ENCODE peak calls at places on chromosomes 6 and 20, in ten cellular contexts. I is activated naive CD8-positive, alpha-beta T cell treated with anti-CD3 and anti-CD28 coated beads, Interleukin-2, amount 10 ng/mL, durations not matched to agents 7 days and 5 days; N is dorsolateral prefrontal cortex; S is pulmonary artery endothelial cell; R is NCI-H1048; M is naive thymus-derived CD4-positive, alpha-beta T cell; O is Ammon's horn; X is neural progenitor cell; H is stimulated activated naive CD8-positive, alpha-beta T cell treated with anti-CD3 and anti-CD28 coated beads, Interleukin-15, amount 100 ng/mL, for 72 hours; Y is stimulated activated CD4-positive, alpha-beta T cell treated with anti-CD3 and anti-CD28 coated beads, Interleukin-15, amount 100 ng/mL, for 1 hour. C is an unnamed sample.
A peak's percentile ranks its signal among the peaks of the same experiment; 100 is the strongest.

GRCh38 chr6:166815629-166816028 is 140.7 kb downstream of the RNASET2 start:
- DNase-seq in I (no peak), N (no peak), S (no peak), R (no peak), M (no peak), O (no peak), X (peak; percentile 45), H (no peak), Y (no peak), C (no peak)

GRCh38 chr20:4083103-4083864 is 67.9 kb upstream of the RNF24 start:
- DNase-seq in I (no peak), N (no peak), S (no peak), R (no peak), M (no peak), O (no peak), X (no peak), H (no peak), Y (no peak), C (no peak)

GRCh38 chr6:18343741-18344140 is 43.4 kb upstream of the RNF144B start:
- DNase-seq in I (no peak), N (no peak), S (peak; percentile 81), R (no peak), M (no peak), O (no peak), X (no peak), H (no peak), Y (no peak), C (no peak)

GRCh38 chr6:73051147-73051546 is 174.1 kb downstream of the KHDC1L start:
- DNase-seq in I (no peak), N (no peak), S (no peak), R (no peak), M (no peak), O (no peak), X (no peak), H (no peak), Y (no peak), C (no peak)

GRCh38 chr6:2632368-2632767 is 118.4 kb downstream of the MYLK4 start:
- DNase-seq in I (no peak), N (no peak), S (no peak), R (no peak), M (no peak), O (peak; percentile 24), X (no peak), H (no peak), Y (no peak), C (no peak)

GRCh38 chr6:73085362-73085975 is 139.8 kb downstream of the KHDC1L start:
- DNase-seq in I (no peak), N (no peak), S (no peak), R (no peak), M (no peak), O (no peak), X (peak; percentile 79), H (no peak), Y (no peak), C (no peak)

GRCh38 chr20:440148-440547 is 22.2 kb downstream of the TBC1D20 start:
- DNase-seq in I (no peak), N (no peak), S (no peak), R (no peak), M (no peak), O (no peak), X (no peak), H (no peak), Y (no peak), C (no peak)

GRCh38 chr6:22828179-22829062 is 259.1 kb downstream of the HDGFL1 start:
- DNase-seq in I (no peak), N (no peak), S (peak; percentile 96), R (peak; percentile 66), M (no peak), O (no peak), X (peak; percentile 75), H (no peak), Y (no peak), C (peak; percentile 22)

GRCh38 chr20:18019068-18019467 is 38.6 kb downstream of the OVOL2 start:
- DNase-seq in I (no peak), N (no peak), S (no peak), R (no peak), M (no peak), O (peak; percentile 29), X (peak; percentile 56), H (no peak), Y (no peak), C (no peak)

GRCh38 chr6:158708239-158708638 is 58.4 kb downstream of the SYTL3 start:
- DNase-seq in I (no peak), N (no peak), S (no peak), R (no peak), M (no peak), O (peak; percentile 31), X (no peak), H (no peak), Y (no peak), C (no peak)

GRCh38 chr6:151679081-151679480 is 128.4 kb upstream of the ESR1 start:
- DNase-seq in I (no peak), N (no peak), S (no peak), R (no peak), M (no peak), O (no peak), X (no peak), H (no peak), Y (no peak), C (no peak)

GRCh38 chr6:161418458-161418945 is 144.6 kb upstream of the AGPAT4 start:
- DNase-seq in I (no peak), N (no peak), S (peak; percentile 11), R (peak; percentile 37), M (no peak), O (peak; percentile 94), X (peak; percentile 82), H (peak; percentile 28), Y (no peak), C (peak; percentile 20)

GRCh38 chr6:90247262-90247661 is 49.4 kb downstream of the BACH2 start:
- DNase-seq in I (no peak), N (no peak), S (no peak), R (no peak), M (no peak), O (no peak), X (no peak), H (no peak), Y (no peak), C (no peak)

GRCh38 chr6:35352735-35353134 is 10.4 kb downstream of the PPARD start:
- DNase-seq in I (no peak), N (no peak), S (no peak), R (no peak), M (no peak), O (no peak), X (no peak), H (no peak), Y (no peak), C (no peak)

GRCh38 chr20:10636326-10636818 is 37.4 kb downstream of the JAG1 start:
- DNase-seq in I (no peak), N (no peak), S (no peak), R (no peak), M (no peak), O (no peak), X (no peak), H (no peak), Y (no peak), C (no peak)

GRCh38 chr6:30821862-30822784 is 62.2 kb upstream of the DDR1 start:
- DNase-seq in I (no peak), N (no peak), S (no peak), R (no peak), M (peak; percentile 24), O (peak; percentile 58), X (peak; percentile 46), H (no peak), Y (no peak), C (no peak)

GRCh38 chr6:1004885-1005635 is 306.8 kb upstream of the FOXQ1 start:
- DNase-seq in I (no peak), N (no peak), S (no peak), R (no peak), M (no peak), O (no peak), X (no peak), H (no peak), Y (no peak), C (no peak)

GRCh38 chr6:106820412-106820852 is 154.1 kb downstream of the CD24 start:
- DNase-seq in I (no peak), N (no peak), S (no peak), R (no peak), M (no peak), O (no peak), X (no peak), H (no peak), Y (no peak), C (no peak)

GRCh38 chr6:168546173-168546572 is 105.2 kb downstream of the SMOC2 start:
- DNase-seq in I (no peak), N (no peak), S (no peak), R (no peak), M (no peak), O (no peak), X (no peak), H (no peak), Y (no peak), C (no peak)

GRCh38 chr6:82511546-82511945 is 147.9 kb downstream of the TPBG start:
- DNase-seq in I (no peak), N (no peak), S (no peak), R (no peak), M (no peak), O (no peak), X (no peak), H (no peak), Y (no peak), C (no peak)

GRCh38 chr6:143528164-143528811 is 16.8 kb upstream of the FUCA2 start:
- DNase-seq in I (no peak), N (no peak), S (no peak), R (no peak), M (no peak), O (no peak), X (no peak), H (no peak), Y (no peak), C (no peak)

GRCh38 chr6:132768051-132768517 is 10.4 kb upstream of the VNN2 start:
- DNase-seq in I (peak; percentile 51), N (no peak), S (no peak), R (no peak), M (no peak), O (peak; percentile 36), X (peak; percentile 72), H (peak; percentile 51), Y (no peak), C (peak; percentile 9)

GRCh38 chr6:121382467-121383121 is 48.3 kb upstream of the TBC1D32 start:
- DNase-seq in I (no peak), N (no peak), S (no peak), R (no peak), M (no peak), O (no peak), X (no peak), H (no peak), Y (no peak), C (no peak)

GRCh38 chr6:79377047-79377446 is 142.6 kb upstream of the HMGN3 start:
- DNase-seq in I (no peak), N (no peak), S (no peak), R (no peak), M (no peak), O (no peak), X (no peak), H (no peak), Y (no peak), C (no peak)

GRCh38 chr20:9555781-9556180 is 41.4 kb downstream of the LAMP5 start:
- DNase-seq in I (no peak), N (no peak), S (no peak), R (no peak), M (no peak), O (no peak), X (no peak), H (no peak), Y (no peak), C (no peak)

GRCh38 chr6:133315811-133316210 is 74.7 kb downstream of the EYA4 start:
- DNase-seq in I (no peak), N (no peak), S (no peak), R (no peak), M (no peak), O (no peak), X (no peak), H (no peak), Y (no peak), C (no peak)

GRCh38 chr20:1263853-1264252 is 2.2 kb upstream of the SNPH start:
- DNase-seq in I (no peak), N (no peak), S (no peak), R (no peak), M (no peak), O (no peak), X (no peak), H (no peak), Y (no peak), C (no peak)

GRCh38 chr20:1094706-1095220 is 23.6 kb upstream of the PSMF1 start:
- DNase-seq in I (no peak), N (no peak), S (no peak), R (no peak), M (no peak), O (no peak), X (no peak), H (no peak), Y (no peak), C (no peak)